ENCODE peak calls at places on chromosomes 3 and 15, in nine cellular contexts. L, E, W, C, D, R, T, G and S are unnamed samples.
A peak's percentile ranks its signal among the peaks of the same experiment; 100 is the strongest.

GRCh38 chr3:144129536-144130214 is 158.1 kb downstream of the DIPK2A start:
- DNase-seq in L (no peak), E (no peak), W (no peak), C (no peak), D (no peak), R (no peak), T (no peak), G (no peak), S (no peak)

GRCh38 chr3:177525414-177525813 is 328.1 kb upstream of the TBL1XR1 start:
- DNase-seq in L (no peak), E (no peak), W (no peak), C (no peak), D (no peak), R (no peak), T (no peak), G (no peak), S (no peak)

GRCh38 chr15:32840481-32841245 is 122.9 kb downstream of the GREM1 start:
- DNase-seq in L (no peak), E (no peak), W (no peak), C (no peak), D (no peak), R (no peak), T (no peak), G (no peak), S (no peak)

GRCh38 chr3:157475921-157476395 is 27.3 kb downstream of the VEPH1 start:
- DNase-seq in L (no peak), E (no peak), W (no peak), C (no peak), D (no peak), R (no peak), T (peak; percentile 36), G (peak; percentile 42), S (no peak)

GRCh38 chr3:10090181-10090580 is 17.9 kb downstream of the FANCD2OS start:
- DNase-seq in L (no peak), E (no peak), W (no peak), C (no peak), D (no peak), R (peak; percentile 38), T (peak; percentile 13), G (peak; percentile 44), S (no peak)

GRCh38 chr3:194556086-194557056 is 69.6 kb upstream of the ATP13A3 start:
- DNase-seq in L (no peak), E (no peak), W (peak; percentile 55), C (no peak), D (no peak), R (peak; percentile 17), T (peak; percentile 17), G (peak; percentile 57), S (no peak)

GRCh38 chr3:139322346-139322745 is 21.5 kb upstream of the MRPS22 start:
- DNase-seq in L (no peak), E (no peak), W (no peak), C (no peak), D (no peak), R (no peak), T (no peak), G (no peak), S (no peak)

GRCh38 chr3:130395916-130396315 is 50.4 kb downstream of the COL6A5 start:
- DNase-seq in L (peak; percentile 52), E (peak; percentile 41), W (no peak), C (no peak), D (no peak), R (no peak), T (peak; percentile 85), G (peak; percentile 15), S (peak; percentile 58)

GRCh38 chr15:81548350-81549116 is 174.5 kb upstream of the TMC3 start:
- DNase-seq in L (no peak), E (no peak), W (no peak), C (no peak), D (no peak), R (no peak), T (peak; percentile 40), G (no peak), S (no peak)

GRCh38 chr15:70091649-70092461 is 5.9 kb downstream of the TLE3 start:
- DNase-seq in L (no peak), E (no peak), W (no peak), C (no peak), D (peak; percentile 52), R (peak; percentile 52), T (peak; percentile 70), G (no peak), S (no peak)

GRCh38 chr15:45148076-45149059 is 18.6 kb downstream of the DUOX1 start:
- DNase-seq in L (no peak), E (no peak), W (no peak), C (no peak), D (no peak), R (no peak), T (peak; percentile 71), G (no peak), S (no peak)

GRCh38 chr3:174685796-174686195 is 173.3 kb upstream of the NAALADL2 start:
- DNase-seq in L (no peak), E (no peak), W (no peak), C (no peak), D (no peak), R (no peak), T (no peak), G (no peak), S (no peak)
- TF ChIP-seq CTCF in L (no peak), E (no peak), W (no peak), C (no peak), D (no peak), R (no peak), T (no peak), G (no peak), S (no peak)

DNA sequence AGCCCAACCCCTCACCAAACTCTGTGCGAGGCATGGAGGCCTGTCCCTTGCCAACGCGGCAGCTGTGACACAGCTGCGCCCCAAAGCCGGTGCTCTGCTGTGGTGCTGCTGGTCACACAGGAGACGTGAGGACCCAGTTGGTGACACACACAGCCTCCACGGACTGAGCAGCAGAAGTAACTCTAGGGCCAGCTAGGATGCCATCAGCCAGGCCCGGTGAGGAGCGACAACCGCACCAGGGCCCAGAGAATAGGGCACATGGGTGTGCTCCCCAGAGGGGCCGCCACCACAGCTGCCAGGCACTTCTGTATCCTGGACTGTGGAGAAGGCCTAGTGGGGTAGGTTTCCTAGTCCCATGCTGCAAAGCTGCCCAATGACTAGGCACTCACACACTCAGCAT is 10.7 kb downstream of the ZXDC start:
- DNase-seq in L (no peak), E (no peak), W (no peak), C (no peak), D (no peak), R (no peak), T (no peak), G (no peak), S (no peak)
- TF ChIP-seq CTCF in L (no peak), E (no peak), W (no peak), C (no peak), D (no peak), R (no peak), T (no peak), G (no peak), S (no peak)

GRCh38 chr3:119658994-119659393 is 1.4 kb downstream of the POPDC2 start:
- DNase-seq in L (no peak), E (no peak), W (no peak), C (no peak), D (no peak), R (no peak), T (no peak), G (no peak), S (no peak)

GRCh38 chr3:119657887-119658702 is 2.3 kb downstream of the POPDC2 start:
- DNase-seq in L (no peak), E (no peak), W (no peak), C (no peak), D (no peak), R (no peak), T (no peak), G (no peak), S (no peak)

GRCh38 chr3:119662604-119663377 is 2.4 kb upstream of the POPDC2 start:
- DNase-seq in L (no peak), E (no peak), W (no peak), C (no peak), D (no peak), R (no peak), T (peak; percentile 70), G (no peak), S (no peak)

GRCh38 chr3:119660474-119661150 is at the start of gene POPDC2:
- DNase-seq in L (no peak), E (no peak), W (no peak), C (no peak), D (no peak), R (no peak), T (no peak), G (no peak), S (no peak)

GRCh38 chr3:119659584-119660291 is 651 bp downstream of the POPDC2 start:
- DNase-seq in L (no peak), E (no peak), W (no peak), C (no peak), D (no peak), R (no peak), T (no peak), G (no peak), S (no peak)
- TF ChIP-seq CTCF in L (no peak), E (no peak), W (no peak), C (no peak), D (no peak), R (no peak), T (no peak), G (no peak), S (no peak)

GRCh38 chr3:21020681-21021080 is 730.3 kb downstream of the ZNF385D start:
- DNase-seq in L (no peak), E (no peak), W (no peak), C (no peak), D (no peak), R (no peak), T (peak; percentile 34), G (no peak), S (no peak)

GRCh38 chr3:21020043-21020442 is 731.0 kb downstream of the ZNF385D start:
- DNase-seq in L (no peak), E (no peak), W (no peak), C (no peak), D (no peak), R (no peak), T (no peak), G (no peak), S (no peak)

GRCh38 chr3:21013566-21013965 is 737.4 kb downstream of the ZNF385D start:
- DNase-seq in L (no peak), E (no peak), W (no peak), C (no peak), D (no peak), R (no peak), T (no peak), G (no peak), S (no peak)

DNA sequence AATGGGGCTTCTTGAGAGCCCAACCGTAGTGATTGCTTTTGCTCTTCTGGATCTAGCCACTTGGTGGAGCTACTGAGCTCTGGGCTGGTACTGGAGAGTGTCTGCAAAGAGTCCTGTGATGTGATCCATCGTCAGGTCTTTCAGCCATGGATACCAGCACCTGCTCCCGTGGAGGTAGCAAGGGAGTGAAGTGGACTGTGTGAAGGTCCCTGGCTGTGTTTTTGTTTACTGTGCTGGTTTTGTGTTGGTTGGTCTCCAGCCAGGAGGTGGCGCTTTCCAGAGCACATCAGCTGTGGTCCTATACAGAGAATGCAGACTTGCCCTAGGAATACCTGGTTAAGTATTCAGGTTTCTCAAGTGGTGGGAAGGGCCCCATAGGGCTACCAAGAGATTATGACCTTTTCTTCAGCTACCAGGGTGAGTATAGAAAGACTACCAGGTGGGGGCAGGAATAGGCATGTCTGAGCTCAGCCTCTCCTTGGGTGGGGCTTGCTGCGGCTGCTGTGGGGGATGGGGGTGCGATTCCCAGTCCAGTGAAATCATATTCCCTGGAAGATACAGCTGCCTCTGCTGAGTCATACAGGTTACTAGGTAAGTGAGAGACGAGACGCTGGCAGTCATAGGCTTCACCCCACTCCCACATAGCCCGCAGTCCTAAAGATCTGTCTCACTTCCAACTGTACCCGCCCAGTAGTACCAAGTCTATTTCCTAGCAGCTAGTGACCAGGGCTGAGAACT is 733.7 kb downstream of the ZNF385D start:
- DNase-seq in L (peak; percentile 69), E (no peak), W (no peak), C (no peak), D (no peak), R (no peak), T (peak; percentile 63), G (peak; percentile 17), S (no peak)
- TF ChIP-seq CTCF in L (peak; percentile 71), E (no peak), W (no peak), C (peak; percentile 11), D (no peak), R (no peak), T (peak; percentile 69), G (no peak), S (peak; percentile 60)